ENCODE peak calls at places on chromosome 9, in six cellular contexts. One of them, this sample, is unnamed.

GRCh38 chr9:121249563-121249962 is 18.4 kb upstream of the GSN start:
- DNase-seq in tibial artery: no peak
- DNase-seq in cardiac fibroblast: no peak
- DNase-seq in left ventricle myocardium inferior: no peak
- DNase-seq in dorsolateral prefrontal cortex: no peak
- DNase-seq in GM12865: peak; percentile 55
- DNase-seq in this sample: peak; percentile 32

GRCh38 chr9:30982301-30982700 is 1402.1 kb upstream of the ACO1 start:
- DNase-seq in tibial artery: no peak
- DNase-seq in cardiac fibroblast: no peak
- DNase-seq in dorsolateral prefrontal cortex: no peak
- DNase-seq in GM12865: no peak
- DNase-seq in left ventricle myocardium inferior: no peak
- DNase-seq in this sample: no peak

GRCh38 chr9:123941535-123942070 is 11.7 kb upstream of the DENND1A start:
- DNase-seq in GM12865: no peak
- DNase-seq in left ventricle myocardium inferior: no peak
- DNase-seq in cardiac fibroblast: no peak
- DNase-seq in dorsolateral prefrontal cortex: no peak
- DNase-seq in tibial artery: no peak
- DNase-seq in this sample: no peak

GRCh38 chr9:6931913-6932312 is 174.1 kb downstream of the KDM4C start:
- DNase-seq in cardiac fibroblast: peak; percentile 91
- DNase-seq in GM12865: no peak
- DNase-seq in tibial artery: no peak
- DNase-seq in left ventricle myocardium inferior: no peak
- DNase-seq in dorsolateral prefrontal cortex: peak; percentile 22
- DNase-seq in this sample: no peak

GRCh38 chr9:130699047-130699446 is 5.5 kb downstream of the EXOSC2 start:
- DNase-seq in GM12865: no peak
- DNase-seq in tibial artery: no peak
- DNase-seq in cardiac fibroblast: no peak
- DNase-seq in dorsolateral prefrontal cortex: no peak
- DNase-seq in left ventricle myocardium inferior: no peak
- DNase-seq in this sample: no peak

GRCh38 chr9:655875-656274 is 185.6 kb upstream of the DMRT1 start:
- DNase-seq in tibial artery: peak; percentile 87
- DNase-seq in cardiac fibroblast: peak; percentile 49
- DNase-seq in left ventricle myocardium inferior: peak; percentile 93
- DNase-seq in dorsolateral prefrontal cortex: no peak
- DNase-seq in GM12865: no peak
- DNase-seq in this sample: no peak

GRCh38 chr9:138070815-138071214 is 193.2 kb downstream of the CACNA1B start:
- DNase-seq in GM12865: no peak
- DNase-seq in dorsolateral prefrontal cortex: no peak
- DNase-seq in left ventricle myocardium inferior: no peak
- DNase-seq in cardiac fibroblast: no peak
- DNase-seq in tibial artery: peak; percentile 35
- DNase-seq in this sample: no peak

GRCh38 chr9:96251451-96251850 is 50.5 kb downstream of the HSD17B3 start:
- DNase-seq in GM12865: no peak
- DNase-seq in cardiac fibroblast: peak; percentile 21
- DNase-seq in dorsolateral prefrontal cortex: no peak
- DNase-seq in tibial artery: no peak
- DNase-seq in left ventricle myocardium inferior: no peak
- DNase-seq in this sample: no peak

GRCh38 chr9:742914-743594 is 98.4 kb upstream of the DMRT1 start:
- DNase-seq in GM12865: no peak
- DNase-seq in left ventricle myocardium inferior: no peak
- DNase-seq in dorsolateral prefrontal cortex: no peak
- DNase-seq in cardiac fibroblast: no peak
- DNase-seq in tibial artery: no peak
- DNase-seq in this sample: no peak

GRCh38 chr9:123150708-123151503 is 117.4 kb downstream of the GPR21 start:
- DNase-seq in GM12865: no peak
- DNase-seq in left ventricle myocardium inferior: no peak
- DNase-seq in tibial artery: no peak
- DNase-seq in dorsolateral prefrontal cortex: no peak
- DNase-seq in cardiac fibroblast: peak; percentile 10
- DNase-seq in this sample: no peak

GRCh38 chr9:98781588-98782383 is 14.6 kb downstream of the ANKS6 start:
- DNase-seq in GM12865: no peak
- DNase-seq in dorsolateral prefrontal cortex: no peak
- DNase-seq in cardiac fibroblast: no peak
- DNase-seq in left ventricle myocardium inferior: no peak
- DNase-seq in tibial artery: no peak
- DNase-seq in this sample: no peak

GRCh38 chr9:129763235-129763917 is 10.5 kb upstream of the PTGES start:
- DNase-seq in cardiac fibroblast: peak; percentile 82
- DNase-seq in dorsolateral prefrontal cortex: no peak
- DNase-seq in left ventricle myocardium inferior: peak; percentile 19
- DNase-seq in tibial artery: no peak
- DNase-seq in GM12865: no peak
- DNase-seq in this sample: no peak

GRCh38 chr9:94079236-94079635 is 5.0 kb upstream of the PTPDC1 start:
- DNase-seq in left ventricle myocardium inferior: no peak
- DNase-seq in GM12865: no peak
- DNase-seq in cardiac fibroblast: no peak
- DNase-seq in tibial artery: no peak
- DNase-seq in dorsolateral prefrontal cortex: no peak
- DNase-seq in this sample: no peak

GRCh38 chr9:123445116-123445515 is 89.1 kb downstream of the CRB2 start:
- DNase-seq in left ventricle myocardium inferior: no peak
- DNase-seq in tibial artery: no peak
- DNase-seq in cardiac fibroblast: no peak
- DNase-seq in dorsolateral prefrontal cortex: no peak
- DNase-seq in GM12865: no peak
- DNase-seq in this sample: no peak

GRCh38 chr9:116355153-116355827 is 201.7 kb downstream of the PAPPA start:
- DNase-seq in cardiac fibroblast: peak; percentile 48
- DNase-seq in GM12865: no peak
- DNase-seq in left ventricle myocardium inferior: no peak
- DNase-seq in dorsolateral prefrontal cortex: no peak
- DNase-seq in tibial artery: no peak
- DNase-seq in this sample: no peak

GRCh38 chr9:20623748-20624124 is 1.4 kb upstream of the MLLT3 start:
- DNase-seq in tibial artery: no peak
- DNase-seq in cardiac fibroblast: no peak
- DNase-seq in dorsolateral prefrontal cortex: no peak
- DNase-seq in GM12865: no peak
- DNase-seq in left ventricle myocardium inferior: no peak
- DNase-seq in this sample: no peak

GRCh38 chr9:14313951-14314423 is at the start of gene NFIB:
- DNase-seq in left ventricle myocardium inferior: peak; percentile 58
- DNase-seq in cardiac fibroblast: peak; percentile 70
- DNase-seq in dorsolateral prefrontal cortex: peak; percentile 44
- DNase-seq in tibial artery: peak; percentile 78
- DNase-seq in GM12865: no peak
- DNase-seq in this sample: no peak

GRCh38 chr9:94921072-94921471 is 194.6 kb downstream of the AOPEP start:
- DNase-seq in dorsolateral prefrontal cortex: no peak
- DNase-seq in tibial artery: no peak
- DNase-seq in cardiac fibroblast: peak; percentile 80
- DNase-seq in left ventricle myocardium inferior: no peak
- DNase-seq in GM12865: no peak
- DNase-seq in this sample: no peak

GRCh38 chr9:107733530-107733907 is 243.9 kb upstream of the KLF4 start:
- DNase-seq in tibial artery: peak; percentile 89
- DNase-seq in dorsolateral prefrontal cortex: no peak
- DNase-seq in left ventricle myocardium inferior: peak; percentile 61
- DNase-seq in cardiac fibroblast: peak; percentile 62
- DNase-seq in GM12865: no peak
- DNase-seq in this sample: no peak

GRCh38 chr9:2991292-2991691 is 147.4 kb upstream of the PUM3 start:
- DNase-seq in dorsolateral prefrontal cortex: no peak
- DNase-seq in tibial artery: no peak
- DNase-seq in left ventricle myocardium inferior: no peak
- DNase-seq in GM12865: no peak
- DNase-seq in cardiac fibroblast: peak; percentile 1
- DNase-seq in this sample: no peak
- TF ChIP-seq CTCF in dorsolateral prefrontal cortex: no peak
- TF ChIP-seq CTCF in tibial artery: no peak
- TF ChIP-seq CTCF in left ventricle myocardium inferior: no peak
- TF ChIP-seq CTCF in GM12865: no peak
- TF ChIP-seq CTCF in cardiac fibroblast: peak; percentile 14
- TF ChIP-seq CTCF in this sample: no peak

GRCh38 chr9:114606597-114607207 is 4.4 kb upstream of the TMEM268 start:
- DNase-seq in left ventricle myocardium inferior: no peak
- DNase-seq in cardiac fibroblast: peak; percentile 84
- DNase-seq in dorsolateral prefrontal cortex: no peak
- DNase-seq in tibial artery: no peak
- DNase-seq in GM12865: no peak
- DNase-seq in this sample: no peak

GRCh38 chr9:114607671-114608524 is 3.2 kb upstream of the TMEM268 start:
- DNase-seq in GM12865: peak; percentile 75
- DNase-seq in cardiac fibroblast: no peak
- DNase-seq in tibial artery: no peak
- DNase-seq in left ventricle myocardium inferior: no peak
- DNase-seq in dorsolateral prefrontal cortex: no peak
- DNase-seq in this sample: no peak

GRCh38 chr9:114611516-114612271 is 603 bp downstream of the TMEM268 start:
- DNase-seq in tibial artery: peak; percentile 80
- DNase-seq in cardiac fibroblast: peak; percentile 73
- DNase-seq in GM12865: peak; percentile 66
- DNase-seq in dorsolateral prefrontal cortex: peak; percentile 56
- DNase-seq in left ventricle myocardium inferior: peak; percentile 58
- DNase-seq in this sample: peak; percentile 60

GRCh38 chr9:114606068-114606467 is 5.0 kb upstream of the TMEM268 start:
- DNase-seq in tibial artery: no peak
- DNase-seq in dorsolateral prefrontal cortex: no peak
- DNase-seq in cardiac fibroblast: no peak
- DNase-seq in left ventricle myocardium inferior: no peak
- DNase-seq in GM12865: no peak
- DNase-seq in this sample: no peak

GRCh38 chr9:114608525-114608796 is 2.6 kb upstream of the TMEM268 start:
- DNase-seq in GM12865: no peak
- DNase-seq in cardiac fibroblast: no peak
- DNase-seq in tibial artery: no peak
- DNase-seq in dorsolateral prefrontal cortex: no peak
- DNase-seq in left ventricle myocardium inferior: no peak
- DNase-seq in this sample: no peak
- H3K4me3 ChIP-seq in GM12865: no peak overlapping the region
- H3K4me3 ChIP-seq in cardiac fibroblast: no peak overlapping the region
- H3K4me3 ChIP-seq in tibial artery: no peak overlapping the region
- H3K4me3 ChIP-seq in dorsolateral prefrontal cortex: no peak overlapping the region
- H3K4me3 ChIP-seq in left ventricle myocardium inferior: no peak overlapping the region
- H3K4me3 ChIP-seq in this sample: no peak overlapping the region

GRCh38 chr9:91248707-91249106 is 113.0 kb downstream of the AUH start:
- DNase-seq in left ventricle myocardium inferior: no peak
- DNase-seq in tibial artery: no peak
- DNase-seq in GM12865: no peak
- DNase-seq in cardiac fibroblast: peak; percentile 10
- DNase-seq in dorsolateral prefrontal cortex: no peak
- DNase-seq in this sample: no peak

GRCh38 chr9:91256235-91256634 is 105.5 kb downstream of the AUH start:
- DNase-seq in left ventricle myocardium inferior: no peak
- DNase-seq in tibial artery: no peak
- DNase-seq in GM12865: no peak
- DNase-seq in dorsolateral prefrontal cortex: peak; percentile 19
- DNase-seq in cardiac fibroblast: no peak
- DNase-seq in this sample: no peak

GRCh38 chr9:91255327-91255726 is 106.4 kb downstream of the AUH start:
- DNase-seq in left ventricle myocardium inferior: no peak
- DNase-seq in dorsolateral prefrontal cortex: no peak
- DNase-seq in cardiac fibroblast: no peak
- DNase-seq in GM12865: no peak
- DNase-seq in tibial artery: no peak
- DNase-seq in this sample: no peak

GRCh38 chr9:91258448-91258847 is 103.3 kb downstream of the AUH start:
- DNase-seq in dorsolateral prefrontal cortex: no peak
- DNase-seq in GM12865: no peak
- DNase-seq in tibial artery: no peak
- DNase-seq in left ventricle myocardium inferior: no peak
- DNase-seq in cardiac fibroblast: no peak
- DNase-seq in this sample: no peak

DNA sequence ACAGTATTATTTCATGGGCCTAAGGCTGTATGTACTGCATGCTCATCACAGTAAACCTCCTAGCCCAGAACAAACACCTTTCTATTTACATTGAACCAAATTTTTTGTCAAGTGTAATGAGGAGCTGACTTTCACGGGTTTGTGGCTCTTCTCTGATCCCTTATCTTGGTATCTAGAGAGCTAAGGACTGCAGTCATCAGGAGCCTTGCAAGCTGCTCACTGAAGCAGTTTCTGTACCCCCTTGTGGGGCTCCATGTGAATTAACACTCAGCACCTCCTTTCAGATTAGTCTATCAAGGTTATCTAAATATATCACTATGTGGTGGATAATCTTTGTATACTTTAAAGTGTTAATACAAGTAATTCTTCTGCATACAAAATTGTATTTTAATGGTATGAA is 108.2 kb downstream of the AUH start:
- DNase-seq in GM12865: peak; percentile 8
- DNase-seq in dorsolateral prefrontal cortex: no peak
- DNase-seq in tibial artery: no peak
- DNase-seq in left ventricle myocardium inferior: no peak
- DNase-seq in cardiac fibroblast: no peak
- DNase-seq in this sample: no peak
- TF ChIP-seq CTCF in GM12865: no peak
- TF ChIP-seq CTCF in dorsolateral prefrontal cortex: no peak
- TF ChIP-seq CTCF in tibial artery: no peak
- TF ChIP-seq CTCF in left ventricle myocardium inferior: no peak
- TF ChIP-seq CTCF in cardiac fibroblast: peak; percentile 5
- TF ChIP-seq CTCF in this sample: no peak

GRCh38 chr9:127223266-127223665 is 41.3 kb upstream of the GARNL3 start:
- DNase-seq in GM12865: no peak
- DNase-seq in dorsolateral prefrontal cortex: no peak
- DNase-seq in left ventricle myocardium inferior: no peak
- DNase-seq in cardiac fibroblast: no peak
- DNase-seq in tibial artery: no peak
- DNase-seq in this sample: no peak

GRCh38 chr9:127222388-127223095 is 42.0 kb upstream of the GARNL3 start:
- DNase-seq in dorsolateral prefrontal cortex: no peak
- DNase-seq in cardiac fibroblast: no peak
- DNase-seq in left ventricle myocardium inferior: no peak
- DNase-seq in tibial artery: no peak
- DNase-seq in GM12865: no peak
- DNase-seq in this sample: no peak

GRCh38 chr9:127224178-127224882 is 40.2 kb upstream of the GARNL3 start:
- DNase-seq in left ventricle myocardium inferior: peak; percentile 91
- DNase-seq in GM12865: peak; percentile 93
- DNase-seq in dorsolateral prefrontal cortex: peak; percentile 92
- DNase-seq in cardiac fibroblast: peak; percentile 59
- DNase-seq in tibial artery: peak; percentile 97
- DNase-seq in this sample: peak; percentile 91

GRCh38 chr9:127224883-127225739 is 39.5 kb upstream of the GARNL3 start:
- DNase-seq in GM12865: peak; percentile 96
- DNase-seq in cardiac fibroblast: peak; percentile 85
- DNase-seq in tibial artery: peak; percentile 99
- DNase-seq in left ventricle myocardium inferior: peak; percentile 99
- DNase-seq in dorsolateral prefrontal cortex: peak; percentile 97
- DNase-seq in this sample: peak; percentile 85

DNA sequence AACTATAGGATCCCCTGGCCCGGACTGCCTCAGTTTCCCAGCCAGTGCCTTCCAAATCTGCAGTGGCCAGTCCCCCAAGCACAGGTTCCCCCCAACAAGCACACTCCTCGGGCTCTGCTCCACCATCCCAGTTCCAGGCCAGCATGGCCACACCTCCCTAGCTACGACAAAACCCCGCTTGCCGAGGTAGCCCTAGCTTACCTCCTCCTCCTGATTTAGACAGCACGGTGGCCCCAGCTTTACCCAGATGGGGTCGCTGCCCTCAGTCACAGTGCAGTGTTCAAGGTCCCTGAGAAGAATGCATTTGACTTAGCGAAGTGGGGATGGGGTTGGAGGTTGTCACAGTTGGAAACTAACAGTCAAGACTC is 40.8 kb upstream of the GARNL3 start:
- DNase-seq in GM12865: no peak
- DNase-seq in tibial artery: peak; percentile 73
- DNase-seq in left ventricle myocardium inferior: no peak
- DNase-seq in cardiac fibroblast: no peak
- DNase-seq in dorsolateral prefrontal cortex: no peak
- DNase-seq in this sample: no peak
- H3K4me3 ChIP-seq in GM12865: no peak overlapping the region
- H3K4me3 ChIP-seq in tibial artery: peak overlapping the region; percentile 90
- H3K4me3 ChIP-seq in left ventricle myocardium inferior: peak overlapping the region; percentile 89
- H3K4me3 ChIP-seq in cardiac fibroblast: no peak overlapping the region
- H3K4me3 ChIP-seq in dorsolateral prefrontal cortex: peak overlapping the region; percentile 83
- H3K4me3 ChIP-seq in this sample: peak overlapping the region; percentile 59

This sample was measured in GM06990.